ENCODE peak calls at places on chromosomes 6 and 20, in four cellular contexts. L is A549, C is K562, T is HepG2. G is an unnamed sample.

GRCh38 chr20:42277203-42277602 is 659.0 kb upstream of the CHD6 start:
- DNase-seq in C (no peak), L (no peak), T (no peak), G (no peak)

GRCh38 chr6:79076160-79076559 is 1.9 kb downstream of the PHIP start:
- DNase-seq in T (peak), L (no peak), C (no peak), G (no peak)

GRCh38 chr20:13205848-13206434 is 15.1 kb upstream of the ISM1 start:
- DNase-seq in C (no peak), T (no peak), L (no peak), G (no peak)

GRCh38 chr20:34473262-34473883 is 42.8 kb upstream of the DYNLRB1 start:
- DNase-seq in C (peak), T (peak), L (peak), G (peak)

GRCh38 chr6:149236584-149236983 is 80.9 kb upstream of the TAB2 start:
- DNase-seq in C (no peak), T (no peak), L (no peak), G (no peak)

GRCh38 chr20:1345030-1345755 is 16.3 kb upstream of the SDCBP2 start:
- DNase-seq in T (no peak), C (no peak), L (no peak), G (peak)

GRCh38 chr20:50690979-50691584 is at the start of gene RIPOR3:
- DNase-seq in C (peak), L (no peak), T (no peak), G (no peak)

GRCh38 chr6:75818061-75818855 is 69.2 kb downstream of the MYO6 start:
- DNase-seq in L (no peak), T (no peak), C (no peak), G (no peak)

GRCh38 chr6:148497256-148497655 is 154.6 kb downstream of the SASH1 start:
- DNase-seq in T (no peak), L (no peak), C (no peak), G (no peak)

GRCh38 chr20:25481235-25481917 is 73.9 kb downstream of the GINS1 start:
- DNase-seq in C (no peak), L (no peak), T (no peak), G (no peak)

GRCh38 chr6:133241901-133242760 is 974 bp downstream of the EYA4 start:
- DNase-seq in L (peak), T (no peak), C (no peak), G (no peak)

GRCh38 chr6:166330612-166331011 is 11.7 kb downstream of the SFT2D1 start:
- DNase-seq in C (peak), T (peak), L (no peak), G (peak)

GRCh38 chr20:48852609-48853008 is 24.8 kb upstream of the PREX1 start:
- DNase-seq in L (no peak), C (no peak), T (no peak), G (no peak)

GRCh38 chr6:37538107-37538506 is 38.4 kb upstream of the CCDC167 start:
- DNase-seq in C (peak), L (peak), T (peak), G (peak)

GRCh38 chr6:8973395-8973794 is 538.0 kb upstream of the SLC35B3 start:
- DNase-seq in L (no peak), T (no peak), C (no peak), G (no peak)
- TF ChIP-seq PHF8 in L (no peak), T (no peak), C (no peak), G (no peak)

DNA sequence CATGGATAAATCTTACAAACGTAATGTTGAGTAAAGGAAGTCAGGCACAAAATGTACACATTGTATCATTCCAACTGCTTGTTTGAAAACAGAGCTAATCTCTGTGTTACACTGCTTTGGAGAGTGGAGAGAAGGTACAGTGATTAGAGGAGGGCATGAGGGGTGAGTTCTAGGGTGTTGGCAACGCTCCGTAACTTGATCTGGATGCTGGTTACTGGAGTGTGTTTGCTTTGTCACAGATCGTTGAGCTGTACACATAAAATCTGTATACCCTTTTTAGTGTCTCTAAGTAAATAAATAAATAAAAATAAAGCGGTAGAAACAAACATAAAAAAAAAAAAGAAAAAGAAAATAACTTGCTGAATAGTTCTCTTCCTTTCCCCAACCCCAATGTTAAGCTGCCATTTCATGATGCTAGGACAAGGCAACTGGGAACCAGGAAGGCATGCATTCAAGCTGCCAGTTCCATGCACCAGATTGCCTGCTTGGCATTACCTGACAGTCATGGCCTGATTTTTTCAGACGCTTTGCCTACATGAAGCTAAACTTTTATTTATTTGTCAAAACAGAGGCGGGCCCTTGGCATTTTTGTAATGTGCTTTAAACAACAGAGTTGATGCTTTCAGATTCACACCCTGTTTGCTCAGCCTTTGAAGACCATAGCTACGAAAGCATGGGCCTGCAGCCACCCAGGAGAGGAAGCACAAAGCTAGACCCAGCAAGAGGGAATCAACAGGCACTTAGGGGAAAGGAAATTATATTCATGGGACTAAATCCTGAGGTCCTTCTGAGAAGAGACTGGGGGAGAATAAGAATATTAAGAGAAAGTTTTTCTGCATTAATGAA is 21.2 kb downstream of the TNFRSF21 start:
- DNase-seq in C (no peak), T (no peak), L (no peak), G (no peak)
- TF ChIP-seq JUN in C (no peak), T (no peak), L (no peak), G (no peak)

DNA sequence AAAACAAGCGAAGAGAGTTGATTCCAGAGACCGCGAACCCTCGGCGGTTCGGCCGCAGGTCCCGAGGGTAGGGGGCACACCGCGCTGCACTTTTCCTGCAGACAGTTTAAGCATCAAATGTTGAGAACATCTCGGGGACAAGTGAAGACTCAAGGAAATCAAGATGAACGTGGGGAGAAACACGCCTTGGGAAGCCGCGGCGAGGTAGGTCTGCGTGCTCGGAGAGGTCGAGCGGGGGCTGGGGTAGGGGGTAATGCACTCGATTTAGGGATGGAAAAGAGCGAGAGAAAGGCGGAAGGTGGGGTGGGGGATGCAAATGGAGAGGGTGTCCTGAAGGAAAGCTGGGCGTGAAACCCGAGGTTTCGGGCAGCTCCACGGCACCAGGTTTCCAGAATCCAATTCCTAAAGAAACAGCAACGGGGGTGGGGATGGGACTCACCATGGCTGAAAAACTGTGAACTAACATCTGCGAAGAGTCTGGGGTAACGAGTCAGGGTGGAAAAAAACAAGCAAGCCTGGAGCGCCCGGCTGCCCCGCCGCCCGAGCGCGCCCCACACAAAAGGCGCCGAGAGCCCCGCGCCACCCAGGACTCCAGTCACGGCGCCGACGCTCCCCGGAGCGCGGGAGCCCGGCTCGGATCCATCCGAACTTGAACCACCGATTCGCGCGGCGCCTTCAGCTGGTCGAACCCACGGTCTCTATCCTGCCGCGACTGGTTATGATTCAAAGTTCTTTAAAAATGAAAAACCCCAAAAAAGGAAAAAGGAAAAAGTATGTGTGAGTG is 3.6 kb downstream of the TFAP2A start:
- DNase-seq in T (no peak), L (no peak), C (no peak), G (peak)
- TF ChIP-seq PHF8 in T (no peak), L (no peak), C (no peak), G (no peak)

GRCh38 chr20:43771791-43772190 is 45.0 kb upstream of the GTSF1L start:
- DNase-seq in C (no peak), T (no peak), L (no peak), G (no peak)
- TF ChIP-seq JUN in C (no peak), T (no peak), L (no peak), G (no peak)

GRCh38 chr6:41771058-41771983 is 8.4 kb downstream of the FRS3 start:
- DNase-seq in C (no peak), L (no peak), T (no peak), G (no peak)

GRCh38 chr6:41770381-41771057 is 9.2 kb downstream of the FRS3 start:
- DNase-seq in C (no peak), T (no peak), L (no peak), G (no peak)

GRCh38 chr6:41768545-41769308 is 11.0 kb downstream of the FRS3 start:
- DNase-seq in L (peak), T (peak), C (peak), G (no peak)

GRCh38 chr6:41769376-41769775 is 10.3 kb downstream of the FRS3 start:
- DNase-seq in C (no peak), L (no peak), T (no peak), G (no peak)

GRCh38 chr6:41767112-41767946 is 12.4 kb downstream of the FRS3 start:
- DNase-seq in C (peak), T (peak), L (peak), G (no peak)
- TF ChIP-seq PHF8 in C (no peak), T (no peak), L (no peak), G (no peak)

GRCh38 chr20:33180169-33180568 is 12.2 kb downstream of the BPIFA2 start:
- DNase-seq in C (no peak), T (no peak), L (no peak), G (no peak)

GRCh38 chr20:33178726-33179125 is 10.8 kb downstream of the BPIFA2 start:
- DNase-seq in L (peak), C (no peak), T (peak), G (peak)

GRCh38 chr20:33177866-33178265 is 9.9 kb downstream of the BPIFA2 start:
- DNase-seq in T (no peak), C (no peak), L (no peak), G (no peak)

GRCh38 chr20:33183292-33183691 is 15.3 kb downstream of the BPIFA2 start:
- DNase-seq in L (no peak), T (no peak), C (no peak), G (no peak)

DNA sequence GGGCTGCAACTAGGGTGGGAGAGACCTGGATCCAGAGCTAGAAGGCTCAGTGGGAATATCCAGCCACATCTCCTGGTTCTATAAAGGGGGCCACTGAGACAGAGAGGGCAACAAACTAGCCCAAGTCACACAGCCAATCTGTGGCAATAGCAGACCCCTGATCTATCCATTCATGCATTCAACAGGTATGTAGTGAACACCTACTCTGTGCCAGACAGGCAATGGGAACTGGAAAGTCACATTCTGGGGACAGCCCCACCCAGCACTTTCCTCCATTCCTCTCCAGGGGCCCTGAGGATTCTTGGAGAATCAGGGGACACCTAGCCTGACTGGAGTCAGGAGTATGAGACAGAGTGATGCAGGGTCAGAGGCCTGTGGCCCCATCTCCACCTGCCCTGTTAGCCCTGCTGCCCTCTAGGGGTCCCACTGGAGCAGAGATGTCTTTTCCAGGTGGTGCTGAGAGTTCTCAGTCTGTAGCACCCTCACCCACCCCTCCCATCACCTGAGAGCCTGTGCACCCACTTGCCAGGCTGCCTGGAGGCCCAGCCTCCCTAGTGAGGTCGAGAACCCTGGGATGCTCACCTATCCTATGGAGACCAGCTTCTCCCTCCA is 13.6 kb downstream of the BPIFA2 start:
- DNase-seq in C (no peak), T (no peak), L (no peak), G (no peak)
- TF ChIP-seq JUN in C (no peak), T (no peak), L (no peak), G (no peak)

GRCh38 chr20:44157061-44157460 is 29.9 kb downstream of the JPH2 start:
- DNase-seq in T (no peak), C (no peak), L (no peak), G (no peak)
- TF ChIP-seq PHF8 in T (no peak), C (no peak), L (no peak), G (no peak)

DNA sequence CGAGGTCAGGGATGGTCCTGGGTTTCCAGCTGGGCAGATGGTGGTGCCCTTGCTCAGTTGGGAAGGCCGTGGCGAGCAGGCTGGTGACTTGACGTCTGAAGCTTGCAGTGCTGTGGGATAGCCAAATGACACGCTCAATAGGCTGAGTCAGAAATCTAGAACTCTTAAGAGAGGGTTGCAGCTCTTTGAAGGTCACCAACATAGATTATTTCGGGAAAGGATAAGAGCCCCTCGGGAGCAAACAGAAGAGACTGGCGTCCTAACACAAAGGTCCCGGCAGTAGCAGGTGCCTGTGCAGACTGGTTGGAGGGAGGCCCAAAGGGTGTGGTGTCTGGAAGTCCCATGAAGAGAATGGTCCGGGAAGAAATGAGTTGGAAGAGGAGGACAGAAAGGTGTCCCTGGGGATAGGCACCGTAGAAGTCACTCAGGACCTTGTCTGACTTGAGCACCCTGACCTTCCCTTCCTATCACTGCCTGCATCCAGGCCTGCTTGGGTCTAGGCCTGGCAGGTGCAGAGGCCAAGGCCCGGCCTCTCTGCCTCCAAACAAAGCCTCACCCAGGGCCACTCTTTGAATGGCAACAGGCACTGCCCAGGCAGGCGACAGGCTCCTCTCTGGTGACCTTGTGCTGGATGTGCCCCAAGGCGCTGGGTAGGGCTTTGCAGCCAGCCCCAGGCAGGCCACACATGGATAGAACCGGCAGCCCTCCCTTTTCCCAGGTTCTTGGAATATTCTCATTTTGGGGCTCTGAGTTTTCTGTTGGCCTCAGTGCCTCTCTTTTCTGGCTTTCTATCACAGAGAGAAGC is 18.6 kb downstream of the PKIG start:
- DNase-seq in L (no peak), C (no peak), T (no peak), G (no peak)
- TF ChIP-seq JUN in L (no peak), C (no peak), T (no peak), G (no peak)